ENCODE peak calls at places on chromosomes 1 and 21, in six cellular contexts. Z is fibroblast of the aortic adventitia, A is AG09309, I is aorta, M is transverse colon, S is sigmoid colon. Y is an unnamed sample.

GRCh38 chr1:64112281-64112680 is 91.1 kb upstream of the UBE2U start:
- DNase-seq in Z (peak; percentile 77), A (peak; percentile 46), I (no peak), M (no peak), S (no peak), Y (peak; percentile 63)

GRCh38 chr21:44391345-44392091 is 38.1 kb downstream of the TRPM2 start:
- DNase-seq in Z (no peak), A (no peak), I (no peak), M (peak; percentile 49), S (peak; percentile 80), Y (no peak)

GRCh38 chr1:237903961-237904360 is 13.2 kb upstream of the ZP4 start:
- DNase-seq in Z (no peak), A (no peak), I (no peak), M (no peak), S (no peak), Y (peak; percentile 4)

GRCh38 chr1:5686925-5687706 is 305.1 kb downstream of the NPHP4 start:
- DNase-seq in Z (no peak), A (no peak), I (peak; percentile 38), M (no peak), S (no peak), Y (no peak)

GRCh38 chr1:197144570-197145325 is 1.7 kb downstream of the ASPM start:
- DNase-seq in Z (peak; percentile 41), A (no peak), I (no peak), M (no peak), S (no peak), Y (no peak)

GRCh38 chr1:184664661-184665060 is 90.0 kb downstream of the EDEM3 start:
- DNase-seq in Z (no peak), A (no peak), I (peak; percentile 75), M (no peak), S (no peak), Y (no peak)

GRCh38 chr1:204977327-204977726 is 65.7 kb upstream of the CNTN2 start:
- DNase-seq in Z (no peak), A (no peak), I (no peak), M (no peak), S (no peak), Y (no peak)

GRCh38 chr21:27513825-27514224 is 546.9 kb upstream of the ADAMTS5 start:
- DNase-seq in Z (no peak), A (no peak), I (no peak), M (no peak), S (no peak), Y (no peak)

GRCh38 chr1:236795757-236796719 is 946 bp downstream of the MTR start:
- DNase-seq in Z (peak; percentile 60), A (peak; percentile 14), I (no peak), M (no peak), S (no peak), Y (no peak)

GRCh38 chr1:165116732-165117131 is 239.8 kb downstream of the LMX1A start:
- DNase-seq in Z (peak; percentile 59), A (peak; percentile 14), I (no peak), M (no peak), S (no peak), Y (peak; percentile 25)

GRCh38 chr1:109132980-109133379 is 19.1 kb downstream of the ELAPOR1 start:
- DNase-seq in Z (no peak), A (no peak), I (no peak), M (no peak), S (no peak), Y (no peak)

GRCh38 chr1:69776555-69776954 is 208.8 kb downstream of the LRRC7 start:
- DNase-seq in Z (no peak), A (no peak), I (no peak), M (no peak), S (no peak), Y (no peak)

GRCh38 chr1:50599546-50599945 is 176.3 kb upstream of the DMRTA2 start:
- DNase-seq in Z (no peak), A (no peak), I (no peak), M (no peak), S (no peak), Y (no peak)

GRCh38 chr1:109929170-109929569 is 18.5 kb downstream of the CSF1 start:
- DNase-seq in Z (no peak), A (no peak), I (no peak), M (no peak), S (no peak), Y (no peak)

GRCh38 chr1:96973605-96974004 is 252.0 kb downstream of the PTBP2 start:
- DNase-seq in Z (peak; percentile 15), A (no peak), I (no peak), M (no peak), S (no peak), Y (no peak)

GRCh38 chr1:155245163-155245524 is 10.1 kb downstream of the ENTREP3 start:
- DNase-seq in Z (no peak), A (no peak), I (no peak), M (no peak), S (no peak), Y (no peak)

GRCh38 chr1:155241851-155242264 is 13.4 kb downstream of the ENTREP3 start:
- DNase-seq in Z (no peak), A (no peak), I (no peak), M (no peak), S (no peak), Y (no peak)

GRCh38 chr1:155242805-155243358 is 12.4 kb downstream of the ENTREP3 start:
- DNase-seq in Z (peak; percentile 19), A (no peak), I (no peak), M (no peak), S (no peak), Y (no peak)

GRCh38 chr1:155247667-155248563 is 7.4 kb downstream of the ENTREP3 start:
- DNase-seq in Z (no peak), A (no peak), I (no peak), M (no peak), S (no peak), Y (no peak)

DNA sequence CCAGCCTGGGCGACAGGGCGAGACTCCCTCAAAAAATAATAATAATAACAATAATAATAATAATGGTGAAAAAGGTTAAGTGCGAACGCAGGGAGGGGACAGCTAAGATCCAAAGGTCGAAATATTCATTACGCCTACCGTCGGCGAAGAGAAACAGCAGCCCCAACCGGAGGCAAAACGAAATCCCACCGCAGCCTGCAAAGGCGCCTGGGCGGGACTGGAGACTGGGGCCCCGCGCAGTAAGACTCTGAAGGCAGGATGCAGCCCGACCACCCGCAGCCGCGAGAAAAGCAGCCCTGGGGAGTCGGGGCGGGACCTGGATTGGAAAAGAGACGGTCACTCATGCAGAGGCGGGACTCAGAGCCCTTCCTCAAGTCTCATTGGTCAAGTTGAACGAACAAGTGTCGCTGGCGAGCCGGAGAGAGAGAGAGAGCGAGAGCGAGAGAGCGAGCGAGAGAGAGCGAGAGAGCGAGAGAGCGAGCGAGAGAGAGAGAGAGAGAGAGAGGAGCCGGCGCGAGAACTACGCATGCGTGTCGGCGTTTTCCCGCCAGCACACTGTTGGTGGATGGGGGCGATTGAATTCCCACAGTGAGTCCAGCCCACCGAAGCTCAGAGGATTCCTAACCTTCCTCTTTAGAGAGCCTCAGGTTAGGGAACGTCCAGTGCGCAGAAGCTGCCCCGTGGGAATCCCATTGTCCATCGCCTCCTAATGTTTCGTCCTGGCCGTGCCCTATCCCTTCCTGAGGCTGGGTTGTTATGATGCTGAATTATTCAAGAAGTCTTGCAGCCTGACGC is 10.7 kb downstream of the ENTREP3 start:
- DNase-seq in Z (peak; percentile 99), A (peak; percentile 99), I (peak; percentile 97), M (peak; percentile 97), S (peak; percentile 100), Y (peak; percentile 99)
- H3K4me3 ChIP-seq in Z (peak overlapping the region; percentile 77), A (peak overlapping the region; percentile 74), I (peak overlapping the region; percentile 35), M (peak overlapping the region; percentile 69), S (peak overlapping the region; percentile 68), Y (peak overlapping the region; percentile 60)

DNA sequence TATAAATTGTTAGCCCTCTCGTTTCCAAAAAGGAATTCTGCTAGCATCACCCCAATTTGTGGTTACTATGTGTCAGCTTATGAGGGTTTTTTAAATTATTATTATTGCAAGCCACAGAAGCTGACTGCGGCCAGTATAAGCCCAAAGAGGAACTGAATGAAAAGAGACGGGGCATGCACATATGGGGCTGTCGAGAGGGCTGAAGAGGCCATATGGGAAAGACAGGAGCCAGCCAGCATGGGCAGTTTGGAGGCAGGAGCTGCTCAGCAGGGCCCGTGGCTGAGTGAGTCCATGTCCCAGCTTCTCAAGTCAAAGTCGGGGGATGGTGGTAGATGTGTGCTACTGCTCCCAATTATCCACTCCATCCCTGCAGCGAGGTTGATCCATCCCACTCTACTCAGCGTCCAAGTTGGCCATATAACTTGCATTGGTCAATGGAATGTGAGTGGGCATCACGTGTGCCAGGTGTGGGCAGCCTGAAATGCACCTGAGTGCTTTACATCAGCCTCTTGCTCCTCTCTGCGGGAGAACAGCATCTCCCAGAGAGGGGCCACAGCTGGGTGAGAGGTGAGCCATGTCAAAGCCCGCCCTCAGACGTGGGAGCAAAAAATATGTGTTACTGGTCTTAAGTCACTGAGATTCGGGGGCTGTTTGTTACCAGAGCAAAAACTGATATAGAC is 37.6 kb upstream of the LDLRAP1 start:
- DNase-seq in Z (no peak), A (no peak), I (no peak), M (no peak), S (peak; percentile 32), Y (no peak)
- H3K4me3 ChIP-seq in Z (no peak overlapping the region), A (no peak overlapping the region), I (no peak overlapping the region), M (no peak overlapping the region), S (no peak overlapping the region), Y (no peak overlapping the region)

GRCh38 chr1:111197598-111198289 is 2.7 kb downstream of the DENND2D start:
- DNase-seq in Z (no peak), A (no peak), I (no peak), M (no peak), S (no peak), Y (no peak)
- H3K4me3 ChIP-seq in Z (no peak overlapping the region), A (no peak overlapping the region), I (no peak overlapping the region), M (no peak overlapping the region), S (no peak overlapping the region), Y (no peak overlapping the region)

DNA sequence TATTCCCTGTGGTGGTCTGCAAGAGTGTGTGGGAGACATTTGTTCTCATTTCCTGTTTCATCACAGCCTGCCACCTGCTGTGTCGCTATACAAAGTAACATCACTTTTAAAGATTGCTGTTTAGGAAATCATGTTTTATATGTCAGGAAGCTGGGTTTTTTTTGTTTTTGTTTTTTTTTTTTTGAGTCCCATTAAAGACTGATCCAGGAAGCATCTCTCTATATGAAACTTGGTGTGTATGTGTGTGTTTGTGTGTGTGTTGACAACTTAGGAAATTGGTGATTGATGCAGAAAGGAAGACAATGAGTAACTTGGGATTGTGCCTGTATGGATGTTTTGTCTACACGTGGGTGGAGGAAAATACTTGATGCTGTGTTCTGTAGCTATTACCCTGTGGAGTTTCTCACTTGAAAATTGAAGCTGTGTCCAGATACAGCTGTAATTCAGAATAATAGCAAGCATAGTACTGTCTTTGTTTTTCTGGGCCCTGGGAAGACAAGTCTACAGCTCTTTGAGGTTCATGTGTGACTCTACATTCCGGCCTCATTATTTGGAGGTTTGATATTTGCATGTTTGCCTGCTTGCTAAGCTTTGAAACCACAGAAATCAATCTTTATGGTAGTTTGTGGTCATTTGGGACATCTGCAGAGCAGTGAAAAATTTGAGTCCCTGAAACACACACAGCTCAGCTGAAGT is 47.9 kb downstream of the LAMC1 start:
- DNase-seq in Z (peak; percentile 61), A (no peak), I (no peak), M (no peak), S (no peak), Y (peak; percentile 84)
- H3K4me3 ChIP-seq in Z (no peak overlapping the region), A (no peak overlapping the region), I (no peak overlapping the region), M (no peak overlapping the region), S (no peak overlapping the region), Y (no peak overlapping the region)

Y was measured in skeletal muscle cell.